ENCODE peak calls at places on chromosomes 4 and X, in nine cellular contexts. One of them, this sample, is unnamed.

GRCh38 chrX:54043696-54044125 is 562 bp downstream of the PHF8 start:
- DNase-seq in fibroblast of the aortic adventitia: peak; percentile 20
- DNase-seq in RWPE1: peak; percentile 4
- DNase-seq in fibroblast of lung: peak; percentile 30
- DNase-seq in cardiac muscle cell: peak; percentile 45
- DNase-seq in GM10248: peak; percentile 20
- DNase-seq in germinal center: peak; percentile 28
- DNase-seq in progenitor cell of endocrine pancreas: peak; percentile 21
- DNase-seq in OCI-LY7: peak; percentile 52
- DNase-seq in this sample: peak; percentile 48

GRCh38 chr4:88706574-88706973 is 8.9 kb upstream of the NAP1L5 start:
- DNase-seq in GM10248: no peak
- DNase-seq in progenitor cell of endocrine pancreas: no peak
- DNase-seq in cardiac muscle cell: peak; percentile 74
- DNase-seq in fibroblast of the aortic adventitia: peak; percentile 82
- DNase-seq in RWPE1: no peak
- DNase-seq in OCI-LY7: no peak
- DNase-seq in germinal center: no peak
- DNase-seq in fibroblast of lung: peak; percentile 66
- DNase-seq in this sample: peak; percentile 51

GRCh38 chrX:133412246-133412645 is 3.0 kb downstream of the GPC4 start:
- DNase-seq in GM10248: no peak
- DNase-seq in OCI-LY7: no peak
- DNase-seq in germinal center: no peak
- DNase-seq in progenitor cell of endocrine pancreas: no peak
- DNase-seq in fibroblast of the aortic adventitia: peak; percentile 54
- DNase-seq in cardiac muscle cell: no peak
- DNase-seq in RWPE1: no peak
- DNase-seq in fibroblast of lung: peak; percentile 80
- DNase-seq in this sample: peak; percentile 24

GRCh38 chrX:107894038-107894437 is 68.4 kb downstream of the MID2 start:
- DNase-seq in fibroblast of lung: peak; percentile 21
- DNase-seq in germinal center: peak; percentile 2
- DNase-seq in progenitor cell of endocrine pancreas: no peak
- DNase-seq in fibroblast of the aortic adventitia: peak; percentile 51
- DNase-seq in RWPE1: peak; percentile 42
- DNase-seq in cardiac muscle cell: peak; percentile 62
- DNase-seq in OCI-LY7: peak; percentile 65
- DNase-seq in GM10248: peak; percentile 32
- DNase-seq in this sample: peak; percentile 44

GRCh38 chr4:181569553-181569952 is 673.6 kb upstream of the TENM3 start:
- DNase-seq in OCI-LY7: peak; percentile 26
- DNase-seq in progenitor cell of endocrine pancreas: no peak
- DNase-seq in cardiac muscle cell: peak; percentile 49
- DNase-seq in germinal center: no peak
- DNase-seq in RWPE1: peak; percentile 68
- DNase-seq in GM10248: peak; percentile 31
- DNase-seq in fibroblast of the aortic adventitia: peak; percentile 66
- DNase-seq in fibroblast of lung: peak; percentile 57
- DNase-seq in this sample: peak; percentile 17

GRCh38 chrX:31483336-31483735 is 411.5 kb upstream of the FTHL17 start:
- DNase-seq in fibroblast of the aortic adventitia: peak; percentile 79
- DNase-seq in GM10248: no peak
- DNase-seq in RWPE1: peak; percentile 11
- DNase-seq in OCI-LY7: no peak
- DNase-seq in progenitor cell of endocrine pancreas: no peak
- DNase-seq in fibroblast of lung: peak; percentile 87
- DNase-seq in cardiac muscle cell: no peak
- DNase-seq in germinal center: no peak
- DNase-seq in this sample: peak; percentile 11

GRCh38 chrX:40496728-40497127 is 84.0 kb upstream of the ATP6AP2 start:
- DNase-seq in cardiac muscle cell: no peak
- DNase-seq in progenitor cell of endocrine pancreas: no peak
- DNase-seq in OCI-LY7: no peak
- DNase-seq in fibroblast of lung: peak; percentile 45
- DNase-seq in germinal center: no peak
- DNase-seq in GM10248: no peak
- DNase-seq in RWPE1: no peak
- DNase-seq in fibroblast of the aortic adventitia: no peak
- DNase-seq in this sample: no peak

GRCh38 chrX:10050481-10050880 is 83.3 kb downstream of the CLDN34 start:
- DNase-seq in OCI-LY7: no peak
- DNase-seq in GM10248: no peak
- DNase-seq in fibroblast of the aortic adventitia: peak; percentile 43
- DNase-seq in progenitor cell of endocrine pancreas: no peak
- DNase-seq in cardiac muscle cell: no peak
- DNase-seq in RWPE1: no peak
- DNase-seq in fibroblast of lung: peak; percentile 74
- DNase-seq in germinal center: no peak
- DNase-seq in this sample: no peak

GRCh38 chr4:143381171-143382118 is 44.8 kb downstream of the GAB1 start:
- DNase-seq in RWPE1: peak; percentile 41
- DNase-seq in progenitor cell of endocrine pancreas: no peak
- DNase-seq in cardiac muscle cell: peak; percentile 63
- DNase-seq in germinal center: no peak
- DNase-seq in fibroblast of the aortic adventitia: peak; percentile 86
- DNase-seq in fibroblast of lung: peak; percentile 93
- DNase-seq in OCI-LY7: peak; percentile 80
- DNase-seq in GM10248: no peak
- DNase-seq in this sample: peak; percentile 88

This sample was measured in mesenchymal stem cell.